ENCODE peak calls at places on chromosomes 6 and 20, in five cellular contexts. One of them, this sample, is unnamed. For H3K4me1, the result is how much of the 10 kb centered on the place peaks cover.

GRCh38 chr20:40493071-40493470 is 196.0 kb downstream of the MAFB start:
- DNase-seq in fibroblast of lung: peak
- DNase-seq in GM23248: peak
- DNase-seq in HCT116: no peak
- DNase-seq in GM23338: no peak
- DNase-seq in this sample: no peak

GRCh38 chr6:131251593-131252204 is 116.4 kb downstream of the AKAP7 start:
- DNase-seq in fibroblast of lung: no peak
- DNase-seq in GM23338: no peak
- DNase-seq in GM23248: no peak
- DNase-seq in HCT116: no peak
- DNase-seq in this sample: no peak

GRCh38 chr6:45608252-45608911 is 230.6 kb upstream of the SUPT3H start:
- DNase-seq in GM23248: peak
- DNase-seq in fibroblast of lung: no peak
- DNase-seq in HCT116: no peak
- DNase-seq in GM23338: no peak
- DNase-seq in this sample: no peak

GRCh38 chr20:48201881-48202280 is 416.6 kb upstream of the SULF2 start:
- DNase-seq in GM23338: no peak
- DNase-seq in GM23248: no peak
- DNase-seq in HCT116: no peak
- DNase-seq in fibroblast of lung: no peak
- DNase-seq in this sample: no peak

GRCh38 chr6:118306640-118307238 is 241.4 kb upstream of the PLN start:
- DNase-seq in fibroblast of lung: no peak
- DNase-seq in GM23248: no peak
- DNase-seq in GM23338: no peak
- DNase-seq in HCT116: no peak
- DNase-seq in this sample: no peak

GRCh38 chr6:3687847-3688246 is 63.7 kb downstream of the PXDC1 start:
- DNase-seq in HCT116: no peak
- DNase-seq in GM23338: peak
- DNase-seq in GM23248: no peak
- DNase-seq in fibroblast of lung: no peak
- DNase-seq in this sample: no peak

GRCh38 chr20:12159266-12159665 is 241.6 kb downstream of the BTBD3 start:
- DNase-seq in HCT116: no peak
- DNase-seq in GM23248: peak
- DNase-seq in fibroblast of lung: no peak
- DNase-seq in GM23338: no peak
- DNase-seq in this sample: no peak

GRCh38 chr20:49482621-49483017 is at the start of gene KCNB1:
- DNase-seq in GM23338: peak
- DNase-seq in fibroblast of lung: peak
- DNase-seq in HCT116: no peak
- DNase-seq in GM23248: peak
- DNase-seq in this sample: peak

GRCh38 chr6:15280023-15280422 is 34.2 kb downstream of the JARID2 start:
- DNase-seq in HCT116: no peak
- DNase-seq in GM23248: peak
- DNase-seq in GM23338: no peak
- DNase-seq in fibroblast of lung: peak
- DNase-seq in this sample: no peak

GRCh38 chr6:6711832-6712231 is 123.3 kb downstream of the LY86 start:
- DNase-seq in GM23248: no peak
- DNase-seq in GM23338: no peak
- DNase-seq in fibroblast of lung: no peak
- DNase-seq in HCT116: no peak
- DNase-seq in this sample: no peak

GRCh38 chr6:45021652-45022051 is 306.5 kb upstream of the RUNX2 start:
- DNase-seq in HCT116: no peak
- DNase-seq in GM23248: peak
- DNase-seq in GM23338: no peak
- DNase-seq in fibroblast of lung: peak
- DNase-seq in this sample: no peak

GRCh38 chr6:71404145-71404966 is 115.7 kb downstream of the OGFRL1 start:
- DNase-seq in GM23248: peak
- DNase-seq in GM23338: peak
- DNase-seq in fibroblast of lung: peak
- DNase-seq in HCT116: peak
- DNase-seq in this sample: peak

GRCh38 chr20:59145926-59146800 is 17.5 kb upstream of the ZNF831 start:
- DNase-seq in GM23248: no peak
- DNase-seq in fibroblast of lung: no peak
- DNase-seq in HCT116: no peak
- DNase-seq in GM23338: no peak
- DNase-seq in this sample: no peak

GRCh38 chr6:4371207-4371921 is 236.0 kb upstream of the ECI2 start:
- DNase-seq in HCT116: no peak
- DNase-seq in GM23248: peak
- DNase-seq in GM23338: no peak
- DNase-seq in fibroblast of lung: peak
- DNase-seq in this sample: peak

GRCh38 chr6:80769101-80769500 is 662.6 kb downstream of the BCKDHB start:
- DNase-seq in GM23248: peak
- DNase-seq in GM23338: no peak
- DNase-seq in HCT116: no peak
- DNase-seq in fibroblast of lung: peak
- DNase-seq in this sample: no peak

GRCh38 chr6:31285982-31286381 is 14.1 kb upstream of the HLA-C start:
- DNase-seq in HCT116: no peak
- DNase-seq in fibroblast of lung: no peak
- DNase-seq in GM23248: no peak
- DNase-seq in GM23338: no peak
- DNase-seq in this sample: no peak

GRCh38 chr20:45985573-45985972 is 13.6 kb upstream of the ZNF335 start:
- DNase-seq in fibroblast of lung: no peak
- DNase-seq in HCT116: no peak
- DNase-seq in GM23338: peak
- DNase-seq in GM23248: peak
- DNase-seq in this sample: no peak

DNA sequence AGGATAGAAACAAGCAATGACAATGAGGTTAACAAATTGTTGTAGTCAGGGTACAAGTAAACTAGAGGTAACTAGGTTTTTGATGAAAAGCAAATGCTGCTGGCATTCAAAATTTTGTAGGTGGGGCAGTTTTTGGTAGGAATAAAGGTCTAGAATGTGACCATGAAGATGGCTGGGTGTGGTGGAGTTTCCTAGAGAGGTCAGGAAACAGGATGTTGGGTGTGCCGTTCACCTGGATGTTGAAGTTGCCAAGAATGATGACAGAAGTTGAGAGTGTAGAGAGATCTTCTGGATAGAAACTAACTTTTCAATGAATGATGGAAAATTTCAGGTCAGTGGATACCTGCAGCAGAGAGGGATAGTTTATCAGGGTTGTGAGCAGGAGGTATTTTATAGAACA is 22.7 kb downstream of the MAPK14 start:
- DNase-seq in HCT116: no peak
- DNase-seq in GM23248: no peak
- DNase-seq in fibroblast of lung: no peak
- DNase-seq in GM23338: no peak
- DNase-seq in this sample: no peak
- H3K4me1 ChIP-seq in HCT116: under half
- H3K4me1 ChIP-seq in GM23248: under half
- H3K4me1 ChIP-seq in fibroblast of lung: under half
- H3K4me1 ChIP-seq in GM23338: under half
- H3K4me1 ChIP-seq in this sample: under half

DNA sequence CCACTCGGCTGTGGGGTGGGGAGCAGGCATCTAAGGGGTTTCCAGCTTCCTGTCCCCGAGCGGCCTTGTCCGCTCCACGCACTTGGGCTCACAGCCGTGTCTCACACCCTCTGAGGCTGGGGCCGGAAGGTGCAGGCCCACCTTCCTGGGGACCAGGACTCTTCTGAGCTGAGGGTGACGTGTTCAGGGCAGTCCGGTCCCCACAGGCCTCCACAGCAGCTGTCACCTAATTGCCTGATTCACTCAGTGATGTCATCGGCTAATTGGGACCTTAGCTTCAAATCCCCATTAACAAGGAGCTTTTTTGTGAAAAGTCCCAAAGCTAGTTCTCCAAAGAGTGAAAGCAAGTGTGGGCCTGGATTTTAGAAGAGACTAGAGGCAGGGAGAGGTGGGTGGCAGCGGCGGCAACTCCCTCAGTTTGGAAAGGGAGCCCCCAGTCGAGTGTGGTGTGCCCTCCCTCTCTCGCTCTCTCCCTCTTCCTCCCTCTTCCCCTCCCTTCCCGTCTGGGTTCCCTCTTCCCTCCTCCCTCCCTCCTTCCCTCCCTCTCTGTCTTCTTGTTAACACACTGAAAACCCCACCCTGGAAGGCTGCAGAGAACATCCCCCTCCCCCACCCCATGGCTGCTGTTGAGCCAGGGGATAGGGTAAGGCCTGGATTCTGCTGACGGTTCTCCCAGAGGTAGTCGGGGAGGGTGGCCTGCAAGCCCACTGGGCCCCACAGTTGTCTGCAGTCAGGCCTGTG is 39.0 kb downstream of the MYT1 start:
- DNase-seq in GM23338: no peak
- DNase-seq in GM23248: peak
- DNase-seq in fibroblast of lung: no peak
- DNase-seq in HCT116: no peak
- DNase-seq in this sample: no peak
- H3K4me1 ChIP-seq in GM23338: under half
- H3K4me1 ChIP-seq in GM23248: under half
- H3K4me1 ChIP-seq in fibroblast of lung: under half
- H3K4me1 ChIP-seq in HCT116: under half
- H3K4me1 ChIP-seq in this sample: under half

GRCh38 chr6:37550436-37550835 is 50.7 kb upstream of the CCDC167 start:
- DNase-seq in fibroblast of lung: peak
- DNase-seq in HCT116: no peak
- DNase-seq in GM23338: no peak
- DNase-seq in GM23248: peak
- DNase-seq in this sample: no peak
- H3K4me1 ChIP-seq in fibroblast of lung: under half
- H3K4me1 ChIP-seq in HCT116: half or more
- H3K4me1 ChIP-seq in GM23338: under half
- H3K4me1 ChIP-seq in GM23248: under half
- H3K4me1 ChIP-seq in this sample: half or more

GRCh38 chr20:4070323-4071176 is 55.2 kb upstream of the RNF24 start:
- DNase-seq in GM23338: no peak
- DNase-seq in fibroblast of lung: no peak
- DNase-seq in GM23248: no peak
- DNase-seq in HCT116: no peak
- DNase-seq in this sample: no peak

GRCh38 chr20:4066551-4066950 is 51.2 kb upstream of the RNF24 start:
- DNase-seq in HCT116: no peak
- DNase-seq in GM23338: no peak
- DNase-seq in fibroblast of lung: no peak
- DNase-seq in GM23248: no peak
- DNase-seq in this sample: no peak

GRCh38 chr20:4069741-4070140 is 54.4 kb upstream of the RNF24 start:
- DNase-seq in GM23338: no peak
- DNase-seq in HCT116: no peak
- DNase-seq in GM23248: peak
- DNase-seq in fibroblast of lung: peak
- DNase-seq in this sample: no peak

GRCh38 chr20:4067600-4068261 is 52.4 kb upstream of the RNF24 start:
- DNase-seq in GM23248: peak
- DNase-seq in GM23338: no peak
- DNase-seq in fibroblast of lung: peak
- DNase-seq in HCT116: no peak
- DNase-seq in this sample: no peak

DNA sequence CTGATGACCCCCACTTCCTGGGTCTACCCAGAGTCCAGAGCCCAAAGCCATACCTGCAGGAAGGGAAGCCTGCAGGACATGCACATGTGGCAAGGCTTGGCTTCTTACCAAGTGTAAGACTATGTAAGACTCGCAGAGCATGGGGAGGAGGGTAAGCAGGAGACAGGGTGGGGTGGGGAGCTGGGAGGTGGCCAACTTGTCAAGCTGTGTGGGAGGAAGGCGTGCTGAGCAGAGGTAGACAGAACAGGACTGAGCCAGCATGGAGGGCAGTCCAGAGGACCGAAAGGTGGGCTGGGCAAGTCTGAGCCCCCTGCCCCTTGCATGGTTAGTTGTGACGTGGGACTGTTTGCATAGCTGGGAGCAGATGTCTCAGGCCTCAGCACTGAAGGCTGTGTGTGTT is 53.4 kb upstream of the RNF24 start:
- DNase-seq in HCT116: no peak
- DNase-seq in GM23338: no peak
- DNase-seq in fibroblast of lung: no peak
- DNase-seq in GM23248: no peak
- DNase-seq in this sample: no peak
- H3K4me1 ChIP-seq in HCT116: under half
- H3K4me1 ChIP-seq in GM23338: under half
- H3K4me1 ChIP-seq in fibroblast of lung: under half
- H3K4me1 ChIP-seq in GM23248: half or more
- H3K4me1 ChIP-seq in this sample: under half

GRCh38 chr20:62770916-62771315 is 25.4 kb upstream of the MRGBP start:
- DNase-seq in fibroblast of lung: no peak
- DNase-seq in GM23248: no peak
- DNase-seq in HCT116: no peak
- DNase-seq in GM23338: no peak
- DNase-seq in this sample: no peak

GRCh38 chr20:62772618-62772993 is 23.7 kb upstream of the MRGBP start:
- DNase-seq in GM23338: no peak
- DNase-seq in HCT116: no peak
- DNase-seq in fibroblast of lung: no peak
- DNase-seq in GM23248: no peak
- DNase-seq in this sample: no peak

GRCh38 chr20:62772994-62773858 is 23.0 kb upstream of the MRGBP start:
- DNase-seq in HCT116: no peak
- DNase-seq in GM23248: peak
- DNase-seq in fibroblast of lung: peak
- DNase-seq in GM23338: no peak
- DNase-seq in this sample: no peak

GRCh38 chr20:62771396-62772102 is 24.7 kb upstream of the MRGBP start:
- DNase-seq in GM23338: no peak
- DNase-seq in HCT116: no peak
- DNase-seq in GM23248: no peak
- DNase-seq in fibroblast of lung: no peak
- DNase-seq in this sample: no peak

DNA sequence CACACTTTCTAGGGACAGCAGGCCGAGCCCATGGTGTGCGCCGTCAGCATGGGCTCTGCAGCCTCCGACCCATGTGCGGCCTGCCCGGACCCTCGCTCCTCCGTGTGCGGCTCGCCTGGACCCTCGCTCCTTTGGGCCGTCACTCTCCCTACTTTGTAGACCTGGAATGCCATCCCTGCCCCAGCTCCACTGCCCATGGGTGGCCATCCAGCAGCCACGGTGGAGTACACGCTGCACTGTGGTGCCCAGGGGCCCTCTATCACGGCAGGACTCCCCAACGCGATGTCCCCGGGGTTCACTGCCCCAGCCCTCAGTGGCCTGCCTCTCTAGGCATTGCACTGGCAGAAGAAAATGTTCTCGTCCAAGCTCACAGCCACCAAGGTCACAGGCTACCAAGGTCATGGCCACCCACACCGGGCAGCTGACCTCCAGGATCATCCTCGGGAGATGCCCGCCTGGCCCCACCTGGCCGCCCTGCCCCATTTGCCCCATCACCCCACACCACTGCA is 24.1 kb upstream of the MRGBP start:
- DNase-seq in GM23338: no peak
- DNase-seq in fibroblast of lung: no peak
- DNase-seq in HCT116: no peak
- DNase-seq in GM23248: no peak
- DNase-seq in this sample: no peak
- H3K4me1 ChIP-seq in GM23338: under half
- H3K4me1 ChIP-seq in fibroblast of lung: under half
- H3K4me1 ChIP-seq in HCT116: under half
- H3K4me1 ChIP-seq in GM23248: under half
- H3K4me1 ChIP-seq in this sample: under half

GRCh38 chr6:127338936-127339335 is 4.5 kb downstream of the ECHDC1 start:
- DNase-seq in HCT116: no peak
- DNase-seq in GM23338: no peak
- DNase-seq in fibroblast of lung: no peak
- DNase-seq in GM23248: no peak
- DNase-seq in this sample: no peak
- H3K4me1 ChIP-seq in HCT116: under half
- H3K4me1 ChIP-seq in GM23338: half or more
- H3K4me1 ChIP-seq in fibroblast of lung: under half
- H3K4me1 ChIP-seq in GM23248: under half
- H3K4me1 ChIP-seq in this sample: under half

This sample was measured in SJSA1.